ENCODE peak calls at places on chromosomes 13 and 19, in seven cellular contexts. H, W, Q, T, N, F and Z are unnamed samples.
A peak's percentile ranks its signal among the peaks of the same experiment; 100 is the strongest.

GRCh38 chr13:110403721-110404120 is 96.6 kb downstream of the COL4A2 start:
- DNase-seq in H (no peak), W (no peak), Q (no peak), T (no peak), N (no peak), F (no peak), Z (no peak)

GRCh38 chr13:75787249-75787940 is 151.3 kb downstream of the LMO7 start:
- DNase-seq in H (no peak), W (no peak), Q (no peak), T (no peak), N (no peak), F (no peak), Z (no peak)

GRCh38 chr13:48531416-48532145 is 1.3 kb downstream of the RCBTB2 start:
- DNase-seq in H (no peak), W (peak; percentile 13), Q (no peak), T (no peak), N (peak; percentile 20), F (peak; percentile 38), Z (no peak)

GRCh38 chr19:23957660-23958281 is 43.1 kb downstream of the ZNF726 start:
- DNase-seq in H (no peak), W (no peak), Q (no peak), T (no peak), N (no peak), F (no peak), Z (no peak)

GRCh38 chr19:12137541-12137940 is 2.6 kb downstream of the ZNF20 start:
- DNase-seq in H (no peak), W (peak; percentile 67), Q (no peak), T (no peak), N (peak; percentile 35), F (no peak), Z (no peak)

GRCh38 chr19:47542030-47542475 is 27.2 kb upstream of the NAPA start:
- DNase-seq in H (peak; percentile 56), W (no peak), Q (no peak), T (no peak), N (no peak), F (no peak), Z (no peak)

GRCh38 chr13:23752111-23753001 is 136.8 kb downstream of the MIPEP start:
- DNase-seq in H (no peak), W (no peak), Q (no peak), T (no peak), N (no peak), F (peak; percentile 69), Z (no peak)

GRCh38 chr13:46992383-46992952 is 95.6 kb upstream of the HTR2A start:
- DNase-seq in H (no peak), W (peak; percentile 10), Q (no peak), T (no peak), N (peak; percentile 28), F (no peak), Z (no peak)

GRCh38 chr13:39452834-39453233 is 150.2 kb downstream of the LHFPL6 start:
- DNase-seq in H (no peak), W (no peak), Q (no peak), T (no peak), N (no peak), F (no peak), Z (no peak)

GRCh38 chr13:32645854-32646253 is 59.6 kb downstream of the PDS5B start:
- DNase-seq in H (no peak), W (no peak), Q (no peak), T (no peak), N (no peak), F (peak; percentile 62), Z (no peak)

GRCh38 chr19:12792853-12793289 is 1.6 kb downstream of the JUNB start:
- DNase-seq in H (no peak), W (no peak), Q (no peak), T (no peak), N (peak; percentile 19), F (no peak), Z (no peak)

GRCh38 chr19:17172624-17173345 is 42.4 kb upstream of the USE1 start:
- DNase-seq in H (no peak), W (no peak), Q (no peak), T (no peak), N (no peak), F (no peak), Z (no peak)

GRCh38 chr13:50392977-50393376 is 377.7 kb downstream of the KCNRG start:
- DNase-seq in H (no peak), W (no peak), Q (no peak), T (no peak), N (no peak), F (no peak), Z (no peak)

GRCh38 chr19:7516281-7516862 is 469 bp downstream of the ZNF358 start:
- DNase-seq in H (no peak), W (no peak), Q (peak; percentile 51), T (no peak), N (no peak), F (no peak), Z (no peak)

GRCh38 chr13:51269039-51269438 is 46.8 kb downstream of the FAM124A start:
- DNase-seq in H (no peak), W (no peak), Q (no peak), T (no peak), N (no peak), F (no peak), Z (no peak)

GRCh38 chr13:52846567-52847321 is 1.7 kb downstream of the PCDH8 start:
- DNase-seq in H (peak; percentile 75), W (no peak), Q (peak; percentile 96), T (no peak), N (no peak), F (no peak), Z (no peak)

GRCh38 chr13:36814465-36814864 is 4.6 kb upstream of the RFXAP start:
- DNase-seq in H (no peak), W (no peak), Q (no peak), T (no peak), N (peak; percentile 86), F (no peak), Z (no peak)

GRCh38 chr19:44847144-44848035 is 1.3 kb downstream of the NECTIN2 start:
- DNase-seq in H (peak; percentile 51), W (peak; percentile 42), Q (peak; percentile 78), T (no peak), N (peak; percentile 75), F (no peak), Z (no peak)

GRCh38 chr19:29812080-29812880 is 489 bp downstream of the CCNE1 start:
- DNase-seq in H (peak; percentile 71), W (no peak), Q (peak; percentile 55), T (no peak), N (no peak), F (no peak), Z (no peak)

GRCh38 chr13:51632643-51633357 is 48.5 kb downstream of the WDFY2 start:
- DNase-seq in H (no peak), W (peak; percentile 77), Q (no peak), T (no peak), N (no peak), F (no peak), Z (no peak)

GRCh38 chr19:28468701-28469459 is 744.1 kb downstream of the UQCRFS1 start:
- DNase-seq in H (no peak), W (no peak), Q (no peak), T (no peak), N (peak; percentile 42), F (no peak), Z (no peak)

GRCh38 chr19:49924004-49924880 is 4.8 kb upstream of the ATF5 start:
- DNase-seq in H (no peak), W (no peak), Q (no peak), T (no peak), N (no peak), F (peak; percentile 56), Z (no peak)

GRCh38 chr19:19649580-19649995 is 6.1 kb upstream of the GMIP start:
- DNase-seq in H (no peak), W (no peak), Q (no peak), T (peak; percentile 15), N (no peak), F (no peak), Z (no peak)

GRCh38 chr13:74229242-74229641 is 95.0 kb upstream of the KLF12 start:
- DNase-seq in H (no peak), W (no peak), Q (no peak), T (no peak), N (no peak), F (no peak), Z (no peak)

GRCh38 chr13:102291587-102292218 is 110.1 kb downstream of the FGF14 start:
- DNase-seq in H (no peak), W (no peak), Q (no peak), T (no peak), N (no peak), F (no peak), Z (no peak)

DNA sequence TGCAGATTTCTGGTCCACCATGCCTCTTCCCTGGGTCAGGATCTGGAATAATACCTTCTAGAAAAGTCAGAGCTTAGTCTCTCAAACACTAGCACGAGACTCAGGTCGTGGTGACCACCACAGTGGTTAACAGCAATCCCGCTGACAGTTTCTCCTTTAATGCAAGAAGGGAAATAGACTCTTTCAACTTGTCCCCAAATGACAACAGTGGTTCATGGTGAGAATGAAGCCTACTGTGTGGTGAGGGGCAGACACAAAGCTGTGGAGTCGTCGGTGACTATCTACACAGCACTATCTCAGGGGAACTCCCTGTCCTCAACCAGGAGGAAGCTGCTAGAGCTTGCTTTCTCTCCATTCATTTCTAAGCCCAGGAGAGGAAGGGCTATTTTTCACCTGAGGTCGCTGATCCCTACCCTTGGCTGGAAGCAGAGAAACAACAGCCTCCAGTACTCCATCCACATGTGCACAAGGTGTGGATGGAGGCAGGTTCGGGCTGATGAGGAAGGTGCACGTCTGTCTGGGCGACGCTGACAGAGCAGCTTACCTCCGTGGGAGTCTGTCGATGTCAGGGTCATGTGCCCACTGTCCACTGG is 72.4 kb downstream of the STK24 start:
- DNase-seq in H (no peak), W (no peak), Q (no peak), T (no peak), N (no peak), F (peak; percentile 56), Z (no peak)
- TF ChIP-seq TAF1 in H (no peak), W (no peak), Q (no peak), T (no peak), N (no peak), F (no peak), Z (no peak)

GRCh38 chr19:15114153-15114540 is 6.9 kb downstream of the SYDE1 start:
- DNase-seq in H (peak; percentile 21), W (no peak), Q (no peak), T (no peak), N (no peak), F (no peak), Z (no peak)
- TF ChIP-seq TAF1 in H (no peak), W (no peak), Q (no peak), T (no peak), N (no peak), F (no peak), Z (no peak)

DNA sequence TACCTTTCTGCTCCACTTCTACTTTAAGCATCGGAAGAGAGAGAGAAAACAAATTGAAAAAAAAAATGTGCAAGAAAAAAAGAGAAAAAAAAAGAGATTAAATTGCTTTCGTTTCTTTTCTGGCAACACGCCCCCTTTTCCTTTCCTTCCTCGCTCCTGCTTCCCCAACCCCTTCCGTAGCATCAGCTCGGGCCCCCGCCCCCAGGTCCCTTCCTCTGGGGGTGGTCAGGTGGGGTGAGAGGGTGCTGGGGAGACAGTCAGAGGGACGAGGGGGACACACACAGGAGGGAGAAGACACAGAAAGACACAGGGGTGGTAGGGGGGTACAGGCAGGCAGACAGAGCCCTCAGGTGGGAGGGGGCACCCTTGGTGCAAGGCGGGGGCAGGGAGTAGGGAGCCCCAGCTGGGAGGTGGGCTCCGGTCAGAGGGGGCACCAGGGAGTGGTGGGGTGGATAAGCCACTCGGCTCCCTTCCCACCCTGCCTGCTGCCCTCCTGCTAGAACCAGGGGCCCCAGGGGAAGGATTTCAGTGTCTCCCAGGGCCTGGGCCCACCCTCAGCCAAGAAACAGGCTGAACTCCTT is 30.7 kb upstream of the ASF1B start:
- DNase-seq in H (no peak), W (no peak), Q (no peak), T (no peak), N (no peak), F (no peak), Z (no peak)
- TF ChIP-seq TAF1 in H (no peak), W (no peak), Q (no peak), T (no peak), N (no peak), F (no peak), Z (no peak)

GRCh38 chr19:919157-920050 is 2.3 kb downstream of the KISS1R start:
- DNase-seq in H (no peak), W (no peak), Q (peak; percentile 73), T (no peak), N (no peak), F (no peak), Z (no peak)
- TF ChIP-seq TAF1 in H (no peak), W (no peak), Q (no peak), T (no peak), N (no peak), F (no peak), Z (no peak)